ENCODE peak calls at places on chromosomes 12 and 14, in eight cellular contexts. B, S, W, K, Y, A, C and Q are unnamed samples.

GRCh38 chr14:54857830-54858269 is 44.8 kb downstream of the GCH1 start:
- DNase-seq in W (no peak), Y (no peak), A (no peak), C (no peak), S (no peak), B (no peak), K (no peak), Q (peak; percentile 24)

GRCh38 chr14:100381386-100382105 is 58.4 kb downstream of the SLC25A47 start:
- DNase-seq in C (peak; percentile 45), Y (no peak), B (no peak), S (no peak), A (no peak), K (peak; percentile 48), W (peak; percentile 43), Q (no peak)

GRCh38 chr12:113371808-113372207 is 13.4 kb downstream of the PLBD2 start:
- DNase-seq in K (no peak), W (no peak), A (no peak), B (no peak), Y (no peak), S (no peak), C (no peak), Q (no peak)

GRCh38 chr14:100193417-100194357 is 34.2 kb upstream of the DEGS2 start:
- DNase-seq in Y (peak; percentile 39), B (peak; percentile 9), W (no peak), A (peak; percentile 17), K (peak; percentile 27), S (no peak), C (no peak), Q (no peak)

GRCh38 chr12:132657004-132657727 is 30.0 kb downstream of the POLE start:
- DNase-seq in B (no peak), K (no peak), C (no peak), S (no peak), Y (no peak), W (no peak), A (no peak), Q (no peak)

GRCh38 chr14:89915114-89915878 is 39.2 kb downstream of the EFCAB11 start:
- DNase-seq in W (peak; percentile 80), B (peak; percentile 55), A (peak; percentile 66), K (peak; percentile 62), Y (peak; percentile 50), S (no peak), C (peak; percentile 58), Q (peak; percentile 89)

GRCh38 chr12:100356646-100357223 is at the start of gene SLC17A8:
- DNase-seq in B (no peak), K (peak; percentile 77), W (no peak), Y (peak; percentile 34), A (peak; percentile 30), S (no peak), C (no peak), Q (no peak)

GRCh38 chr12:93137656-93138612 is 208.8 kb upstream of the EEA1 start:
- DNase-seq in B (peak; percentile 99), S (no peak), K (no peak), Y (no peak), W (peak; percentile 90), A (no peak), C (peak; percentile 90), Q (peak; percentile 65)

GRCh38 chr12:46386877-46387629 is 14.5 kb upstream of the SLC38A2 start:
- DNase-seq in W (peak; percentile 78), K (peak; percentile 34), A (no peak), C (peak; percentile 77), Y (no peak), B (no peak), S (peak; percentile 79), Q (peak; percentile 76)

GRCh38 chr12:109214131-109214530 is 95.0 kb downstream of the FOXN4 start:
- DNase-seq in S (no peak), Y (no peak), K (no peak), B (no peak), W (no peak), C (peak; percentile 21), A (no peak), Q (no peak)

GRCh38 chr14:85604021-85604420 is 74.1 kb downstream of the FLRT2 start:
- DNase-seq in Y (no peak), K (no peak), C (no peak), B (no peak), S (no peak), A (no peak), W (no peak), Q (no peak)

GRCh38 chr12:52539024-52539820 is 13.7 kb downstream of the KRT71 start:
- DNase-seq in K (no peak), C (peak; percentile 52), Y (no peak), S (no peak), B (peak; percentile 40), A (no peak), W (peak; percentile 20), Q (peak; percentile 80)

GRCh38 chr12:124358572-124358971 is 63.7 kb downstream of the RFLNA start:
- DNase-seq in Y (no peak), C (no peak), W (no peak), A (no peak), K (no peak), S (no peak), B (no peak), Q (no peak)

GRCh38 chr12:27185234-27186045 is 58.6 kb upstream of the STK38L start:
- DNase-seq in Y (no peak), A (no peak), K (no peak), B (peak; percentile 66), S (no peak), W (peak; percentile 91), C (peak; percentile 98), Q (peak; percentile 48)

GRCh38 chr14:102785598-102785963 is 8.3 kb downstream of the TRAF3 start:
- DNase-seq in C (no peak), S (no peak), B (no peak), A (no peak), Y (no peak), K (no peak), W (no peak), Q (no peak)
- H3K4me1 ChIP-seq in C (no peaks in the 10 kb centered on the region), S (no peaks in the 10 kb centered on the region), B (peaks cover 4% of the 10 kb centered on the region), A (no peaks in the 10 kb centered on the region), Y (no peaks in the 10 kb centered on the region), K (no peaks in the 10 kb centered on the region), W (peaks cover 11% of the 10 kb centered on the region), Q (peaks cover 18% of the 10 kb centered on the region)

GRCh38 chr12:83434600-83434999 is 747.9 kb downstream of the TMTC2 start:
- DNase-seq in C (no peak), A (no peak), K (no peak), B (no peak), Y (no peak), W (no peak), S (no peak), Q (peak; percentile 4)
- H3K9ac ChIP-seq in C (no peak overlapping the region), A (no peak overlapping the region), K (no peak overlapping the region), B (no peak overlapping the region), Y (no peak overlapping the region), W (no peak overlapping the region), S (no peak overlapping the region), Q (no peak overlapping the region)

DNA sequence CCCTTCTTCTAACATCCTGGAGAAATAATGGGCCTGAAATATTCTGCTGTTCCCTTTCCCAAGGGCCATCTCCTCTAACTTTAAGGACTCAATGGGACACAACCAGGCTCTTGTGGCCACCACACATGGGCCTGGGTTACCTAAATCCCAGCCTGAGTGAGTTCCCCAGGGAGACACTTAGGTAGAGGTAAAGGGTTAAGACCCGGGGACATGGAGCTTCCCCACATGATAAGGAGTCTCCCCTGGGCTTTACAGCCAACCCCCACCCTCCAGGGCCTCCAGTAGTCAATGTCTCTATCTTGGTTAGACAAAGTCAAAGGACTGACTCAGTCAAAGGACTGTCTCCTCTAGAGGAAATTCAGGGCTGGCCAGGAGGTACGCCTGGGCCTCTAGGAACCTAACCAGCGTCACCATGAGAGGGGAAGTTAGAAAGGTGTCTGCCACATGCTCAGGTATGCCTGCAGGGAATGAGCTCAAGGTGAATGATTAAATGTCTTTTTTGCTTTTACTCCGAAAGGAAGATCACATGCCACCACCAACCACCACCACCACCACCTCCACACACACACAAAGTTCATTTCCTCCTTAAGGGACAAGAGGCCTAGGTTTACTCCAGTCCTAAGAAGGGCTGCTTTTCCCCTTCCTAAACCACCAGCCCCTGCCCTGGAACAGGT is 6.9 kb downstream of the ZFP36L1 start:
- DNase-seq in B (peak; percentile 82), C (peak; percentile 75), K (no peak), S (no peak), Y (no peak), W (no peak), A (no peak), Q (peak; percentile 39)
- H3K4me1 ChIP-seq in B (peaks cover 36% of the 10 kb centered on the region), C (peaks cover 19% of the 10 kb centered on the region), K (peaks cover 33% of the 10 kb centered on the region), S (peaks cover 48% of the 10 kb centered on the region), Y (peaks cover 13% of the 10 kb centered on the region), W (peaks cover 5% of the 10 kb centered on the region), A (peaks cover 27% of the 10 kb centered on the region), Q (peaks cover 45% of the 10 kb centered on the region)

GRCh38 chr12:57455374-57456144 is 452 bp downstream of the INHBE start:
- DNase-seq in W (no peak), B (no peak), K (no peak), C (no peak), S (no peak), A (no peak), Y (no peak), Q (no peak)

GRCh38 chr12:57452181-57452936 is 2.7 kb upstream of the INHBE start:
- DNase-seq in Y (no peak), W (peak; percentile 97), K (no peak), C (peak; percentile 94), B (no peak), S (no peak), A (no peak), Q (peak; percentile 67)

GRCh38 chr12:57454566-57455373 is at the start of gene INHBE:
- DNase-seq in S (no peak), K (peak; percentile 86), W (peak; percentile 96), B (no peak), C (peak; percentile 69), Y (no peak), A (peak; percentile 54), Q (peak; percentile 75)

GRCh38 chr12:57452937-57453509 is 2.1 kb upstream of the INHBE start:
- DNase-seq in K (peak; percentile 89), S (peak; percentile 87), A (no peak), Y (peak; percentile 81), B (peak; percentile 50), W (peak; percentile 84), C (peak; percentile 65), Q (peak; percentile 92)

GRCh38 chr12:57454213-57454565 is 918 bp upstream of the INHBE start:
- DNase-seq in K (no peak), Y (no peak), C (no peak), W (no peak), S (no peak), A (no peak), B (no peak), Q (no peak)
- H3K9ac ChIP-seq in K (no peak overlapping the region), Y (no peak overlapping the region), C (no peak overlapping the region), W (peak overlapping the region; percentile 41), S (no peak overlapping the region), A (no peak overlapping the region), B (no peak overlapping the region), Q (no peak overlapping the region)